ENCODE peak calls at places on chromosomes 11 and 22, in nine cellular contexts. W, I, A, L, B, Y, Z, H and V are unnamed samples. For H3K4me1, the result is how much of the 10 kb centered on the place peaks cover.

GRCh38 chr11:126186031-126186698 is 25.3 kb downstream of the RPUSD4 start:
- DNase-seq in A (no peak), Y (no peak), H (peak), Z (no peak), I (peak), L (no peak), W (no peak), B (no peak), V (no peak)

GRCh38 chr11:100942016-100942415 is 187.6 kb downstream of the PGR start:
- DNase-seq in W (no peak), Z (no peak), A (no peak), I (peak), H (peak), Y (no peak), L (no peak), B (no peak), V (no peak)

GRCh38 chr11:57458410-57459111 is 1.8 kb upstream of the RTN4RL2 start:
- DNase-seq in B (no peak), W (no peak), L (peak), I (peak), Y (peak), A (peak), H (peak), Z (no peak), V (peak)

GRCh38 chr22:49664371-49664881 is 163.2 kb downstream of the BRD1 start:
- DNase-seq in W (no peak), I (no peak), A (peak), L (no peak), Z (no peak), H (no peak), B (peak), Y (no peak), V (peak)

GRCh38 chr11:5288912-5289525 is 12.7 kb downstream of the OR51B4 start:
- DNase-seq in W (no peak), H (no peak), A (no peak), L (no peak), I (peak), Y (no peak), Z (no peak), B (no peak), V (no peak)

GRCh38 chr22:48754611-48755331 is 1072.9 kb downstream of the BRD1 start:
- DNase-seq in B (no peak), A (peak), Y (no peak), W (no peak), L (peak), Z (no peak), I (no peak), H (no peak), V (no peak)

GRCh38 chr11:11045156-11045670 is 187.4 kb upstream of the ZBED5 start:
- DNase-seq in H (no peak), I (no peak), A (no peak), B (no peak), L (no peak), Z (no peak), W (no peak), Y (no peak), V (no peak)

GRCh38 chr22:27952779-27953178 is 33.7 kb upstream of the PITPNB start:
- DNase-seq in W (no peak), H (peak), L (no peak), Y (no peak), B (no peak), Z (no peak), A (no peak), I (no peak), V (no peak)

GRCh38 chr11:62545437-62546243 is 966 bp downstream of the AHNAK start:
- DNase-seq in B (peak), L (peak), A (peak), H (peak), W (peak), I (peak), Y (peak), Z (no peak), V (peak)

GRCh38 chr11:110200241-110200640 is 96.2 kb downstream of the RDX start:
- DNase-seq in B (no peak), W (no peak), A (peak), Y (no peak), H (peak), I (peak), Z (no peak), L (no peak), V (no peak)

GRCh38 chr11:3105791-3106735 is 48.8 kb upstream of the CARS1 start:
- DNase-seq in Z (no peak), A (peak), H (no peak), Y (no peak), I (no peak), L (peak), B (no peak), W (no peak), V (peak)

GRCh38 chr22:38455530-38456271 is 702 bp upstream of the KCNJ4 start:
- DNase-seq in H (peak), L (no peak), Z (no peak), A (peak), B (no peak), I (peak), Y (peak), W (no peak), V (no peak)

GRCh38 chr22:20032407-20032991 is 11.6 kb downstream of the TANGO2 start:
- DNase-seq in Y (no peak), H (no peak), Z (no peak), W (no peak), A (peak), B (no peak), L (no peak), I (no peak), V (no peak)
- TF ChIP-seq CTCF in Y (no peak), H (no peak), Z (no peak), W (no peak), A (no peak), B (no peak), L (no peak), I (no peak), V (no peak)

DNA sequence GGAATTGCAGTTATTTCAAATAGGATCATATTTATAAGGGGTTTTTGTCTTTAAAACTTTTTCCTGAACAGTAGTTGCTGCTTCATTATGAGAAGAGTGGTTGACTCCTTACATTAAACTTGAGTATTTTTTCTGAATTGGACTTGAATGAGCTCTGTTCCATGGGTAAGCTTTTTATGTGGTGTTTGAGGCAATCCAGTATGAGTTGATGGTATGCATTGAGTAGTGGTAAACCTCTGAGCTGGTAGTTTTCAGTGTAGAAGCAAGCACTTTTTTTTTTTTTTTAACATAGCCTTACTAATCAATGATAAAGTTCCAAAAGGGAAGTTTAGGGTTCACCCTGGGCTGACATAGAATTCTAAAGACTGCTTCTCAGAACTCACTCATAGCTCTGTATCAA is 3.4 kb downstream of the KMT2A start:
- DNase-seq in Y (no peak), B (no peak), L (no peak), I (no peak), Z (no peak), H (no peak), A (no peak), W (no peak), V (no peak)
- H3K4me3 ChIP-seq in Y (no peak), B (no peak), L (no peak), I (no peak), Z (no peak), H (no peak), A (no peak), W (no peak), V (no peak)

GRCh38 chr11:13337986-13338436 is 60.4 kb downstream of the BMAL1 start:
- DNase-seq in B (no peak), L (no peak), H (peak), Y (no peak), W (no peak), I (peak), A (peak), Z (no peak), V (no peak)

GRCh38 chr11:13339196-13340153 is 61.9 kb downstream of the BMAL1 start:
- DNase-seq in Y (peak), B (no peak), A (peak), W (no peak), Z (no peak), H (peak), L (no peak), I (peak), V (no peak)

GRCh38 chr11:13338437-13339069 is 61.0 kb downstream of the BMAL1 start:
- DNase-seq in Y (peak), Z (no peak), I (peak), W (no peak), H (peak), A (peak), B (no peak), L (no peak), V (no peak)

GRCh38 chr11:13343067-13343466 is 65.5 kb downstream of the BMAL1 start:
- DNase-seq in B (no peak), L (no peak), Z (no peak), A (no peak), Y (no peak), H (no peak), I (no peak), W (no peak), V (no peak)

DNA sequence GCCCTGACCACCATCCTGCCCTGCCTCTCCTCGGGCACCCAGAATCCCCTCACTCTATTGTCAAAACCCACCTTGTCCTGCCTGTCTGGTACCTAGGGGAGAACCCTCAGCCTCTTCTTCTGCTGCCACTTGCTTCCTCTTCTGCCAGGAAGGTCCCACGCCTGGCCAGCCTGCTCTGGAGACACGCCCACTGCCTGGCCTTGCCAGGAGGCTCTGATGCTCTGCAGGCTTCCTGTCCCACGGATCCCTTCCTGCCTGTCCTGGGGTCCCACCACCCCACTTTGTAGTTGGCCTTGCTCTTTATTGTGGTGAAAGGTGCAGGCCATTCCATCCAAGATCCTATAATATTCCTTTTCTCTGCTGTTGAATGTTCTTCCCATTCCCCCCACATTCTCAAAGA is 63.4 kb downstream of the BMAL1 start:
- DNase-seq in Y (no peak), Z (no peak), L (no peak), W (no peak), B (no peak), I (no peak), A (no peak), H (no peak), V (no peak)
- H3K4me1 ChIP-seq in Y (under half), Z (under half), L (under half), W (under half), B (under half), I (under half), A (under half), H (under half), V (under half)

GRCh38 chr11:114068327-114068726 is 8.8 kb downstream of the ZBTB16 start:
- DNase-seq in A (no peak), Z (no peak), Y (no peak), B (no peak), H (no peak), L (no peak), I (no peak), W (no peak), V (no peak)
- TF ChIP-seq CTCF in A (no peak), Z (no peak), Y (no peak), B (no peak), H (no peak), L (no peak), I (no peak), W (no peak), V (no peak)

GRCh38 chr22:28984482-28985158 is 77.0 kb downstream of the C22orf31 start:
- DNase-seq in Y (no peak), W (no peak), A (no peak), B (no peak), H (peak), L (no peak), Z (no peak), I (no peak), V (no peak)
- H3K4me3 ChIP-seq in Y (no peak), W (no peak), A (no peak), B (no peak), H (no peak), L (no peak), Z (no peak), I (no peak), V (no peak)

GRCh38 chr11:69981119-69981770 is 96.9 kb upstream of the ANO1 start:
- DNase-seq in A (no peak), B (no peak), W (no peak), L (no peak), H (no peak), I (no peak), Y (no peak), Z (no peak), V (no peak)
- H3K4me1 ChIP-seq in A (under half), B (under half), W (under half), L (under half), H (under half), I (under half), Y (under half), Z (under half), V (under half)

DNA sequence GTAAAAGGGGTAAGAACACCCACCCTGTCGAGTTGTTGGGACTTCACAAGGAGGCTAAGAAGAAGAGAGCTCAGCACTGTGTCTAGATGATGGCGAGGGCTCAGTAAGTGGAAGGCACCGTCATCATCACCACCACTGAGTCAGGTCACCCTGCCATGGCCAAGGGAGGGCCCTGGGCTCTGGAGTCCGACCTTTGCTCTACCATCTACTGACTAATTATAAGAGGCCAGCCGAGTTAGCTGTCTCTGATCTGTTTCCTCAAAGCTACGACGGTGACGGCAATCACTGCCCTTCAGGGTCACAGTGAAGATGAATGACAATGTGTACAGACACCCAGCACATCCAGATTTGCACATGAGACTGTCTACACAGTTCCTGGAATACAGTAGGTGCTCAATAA is 29.3 kb downstream of the KIAA0930 start:
- DNase-seq in Z (no peak), I (no peak), L (no peak), B (no peak), A (peak), W (no peak), Y (no peak), H (no peak), V (no peak)
- TF ChIP-seq CTCF in Z (no peak), I (no peak), L (no peak), B (no peak), A (no peak), W (no peak), Y (no peak), H (no peak), V (no peak)

GRCh38 chr11:72721689-72722049 is 30.5 kb downstream of the ARAP1 start:
- DNase-seq in B (no peak), L (peak), Y (peak), A (peak), H (peak), W (no peak), I (no peak), Z (no peak), V (peak)

GRCh38 chr11:72719551-72719950 is 32.7 kb downstream of the ARAP1 start:
- DNase-seq in W (no peak), Y (no peak), L (no peak), A (peak), B (no peak), H (no peak), I (no peak), Z (no peak), V (no peak)

GRCh38 chr11:72720047-72720446 is 32.2 kb downstream of the ARAP1 start:
- DNase-seq in B (no peak), W (no peak), Z (no peak), I (no peak), Y (no peak), H (no peak), L (no peak), A (peak), V (peak)

GRCh38 chr11:72721276-72721675 is 30.9 kb downstream of the ARAP1 start:
- DNase-seq in A (peak), I (no peak), Y (no peak), Z (no peak), W (no peak), H (no peak), L (no peak), B (no peak), V (no peak)

DNA sequence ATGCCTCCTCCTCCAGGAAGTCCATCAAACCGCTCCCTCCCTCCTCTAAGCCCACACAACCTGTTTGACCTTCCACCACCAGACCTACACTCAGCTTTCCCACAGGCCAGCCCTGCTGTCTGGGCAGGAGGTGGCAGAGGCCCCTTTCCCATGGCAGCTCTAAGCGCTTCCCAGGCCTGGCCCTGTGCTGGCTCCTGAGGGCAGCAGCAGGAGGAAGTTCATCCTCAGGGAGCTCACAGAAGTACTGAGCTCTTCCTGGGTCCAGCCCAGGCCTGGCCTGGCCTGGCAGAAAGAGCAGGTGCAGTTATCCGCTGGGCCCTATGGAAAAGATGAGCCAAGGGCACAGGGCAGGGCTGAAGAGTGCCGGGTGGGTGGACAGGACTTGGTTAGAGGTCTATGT is 31.4 kb downstream of the ARAP1 start:
- DNase-seq in Y (no peak), A (no peak), Z (no peak), I (no peak), W (no peak), B (no peak), L (no peak), H (no peak), V (no peak)
- H3K4me3 ChIP-seq in Y (peak), A (peak), Z (peak), I (peak), W (no peak), B (peak), L (peak), H (no peak), V (peak)

DNA sequence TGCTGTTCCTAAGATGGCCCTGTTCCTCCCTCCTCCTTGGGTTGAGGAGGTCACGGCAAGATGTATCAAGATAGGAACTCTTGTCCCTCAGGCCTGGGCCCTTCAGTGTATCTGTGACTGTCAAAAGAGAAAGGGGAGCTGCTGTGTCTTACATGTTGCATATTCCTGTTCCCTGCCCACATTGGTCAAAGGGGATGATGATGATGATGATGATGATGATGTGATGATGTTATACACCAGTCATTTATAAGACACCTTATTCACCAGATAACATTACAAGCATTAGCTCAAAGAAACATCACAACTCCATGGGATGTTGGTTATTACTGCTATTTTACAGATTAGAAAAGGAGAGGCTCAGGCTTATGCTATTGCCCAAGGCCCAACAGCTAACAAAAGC is 13.7 kb downstream of the FXYD6 start:
- DNase-seq in A (no peak), H (no peak), B (no peak), W (no peak), Z (no peak), L (no peak), I (no peak), Y (no peak), V (no peak)
- H3K4me1 ChIP-seq in A (under half), H (under half), B (under half), W (under half), Z (under half), L (under half), I (under half), Y (under half), V (under half)

GRCh38 chr11:74633406-74634393 is 41.3 kb downstream of the POLD3 start:
- DNase-seq in B (no peak), H (no peak), W (no peak), Y (no peak), I (no peak), A (no peak), L (no peak), Z (no peak), V (no peak)

GRCh38 chr11:74630043-74630442 is 37.7 kb downstream of the POLD3 start:
- DNase-seq in B (no peak), I (no peak), H (no peak), A (no peak), W (no peak), L (no peak), Z (no peak), Y (no peak), V (no peak)

GRCh38 chr11:74639533-74639932 is 47.2 kb downstream of the POLD3 start:
- DNase-seq in A (no peak), B (no peak), I (no peak), W (no peak), L (no peak), Z (no peak), Y (no peak), H (peak), V (no peak)

GRCh38 chr11:74636633-74637184 is 44.3 kb downstream of the POLD3 start:
- DNase-seq in A (peak), H (peak), Z (no peak), L (no peak), I (peak), B (no peak), W (no peak), Y (no peak), V (no peak)

GRCh38 chr11:74634537-74634936 is 42.2 kb downstream of the POLD3 start:
- DNase-seq in A (no peak), W (peak), H (peak), Z (no peak), B (peak), Y (no peak), L (peak), I (peak), V (no peak)
- TF ChIP-seq CTCF in A (peak), W (peak), H (peak), Z (no peak), B (peak), Y (no peak), L (no peak), I (peak), V (no peak)